ENCODE peak calls at places on chromosomes 7 and 10, in ten cellular contexts. S is RPMI7951, P is PC-3, Y is NCI-H1105, X is SW480, M is GDM1, A is pons, G is DMS53, V is heart right ventricle, T is AG09309. I is an unnamed sample.

GRCh38 chr10:65581426-65582026 is 1344.3 kb upstream of the LRRTM3 start:
- DNase-seq in S (no peak), P (no peak), Y (no peak), X (no peak), M (no peak), A (no peak), G (peak), V (no peak), T (no peak), I (no peak)

GRCh38 chr10:70334526-70335245 is 47.7 kb downstream of the LRRC20 start:
- DNase-seq in S (no peak), P (no peak), Y (no peak), X (no peak), M (no peak), A (no peak), G (no peak), V (no peak), T (no peak), I (no peak)

GRCh38 chr10:22629843-22630228 is 84.5 kb downstream of the PIP4K2A start:
- DNase-seq in S (no peak), P (no peak), Y (no peak), X (no peak), M (no peak), A (no peak), G (no peak), V (no peak), T (no peak), I (no peak)

GRCh38 chr7:135094472-135095237 is 53.2 kb upstream of the TMEM140 start:
- DNase-seq in S (no peak), P (no peak), Y (no peak), X (no peak), M (no peak), A (no peak), G (no peak), V (no peak), T (no peak), I (no peak)

GRCh38 chr10:90484518-90484917 is 373.3 kb downstream of the HTR7 start:
- DNase-seq in S (peak), P (peak), Y (no peak), X (no peak), M (no peak), A (no peak), G (peak), V (peak), T (no peak), I (no peak)

GRCh38 chr10:32340596-32341180 is 6.3 kb downstream of the EPC1 start:
- DNase-seq in S (no peak), P (no peak), Y (no peak), X (no peak), M (no peak), A (no peak), G (no peak), V (no peak), T (no peak), I (no peak)

GRCh38 chr10:130040351-130040750 is 70.3 kb downstream of the C10orf143 start:
- DNase-seq in S (no peak), P (no peak), Y (no peak), X (no peak), M (no peak), A (no peak), G (no peak), V (no peak), T (no peak), I (no peak)

GRCh38 chr7:88516424-88516823 is 209.7 kb upstream of the STEAP4 start:
- DNase-seq in S (no peak), P (no peak), Y (no peak), X (no peak), M (no peak), A (no peak), G (no peak), V (no peak), T (no peak), I (no peak)

GRCh38 chr7:18770154-18770807 is 274.7 kb downstream of the HDAC9 start:
- DNase-seq in S (peak), P (peak), Y (no peak), X (no peak), M (no peak), A (no peak), G (no peak), V (no peak), T (peak), I (no peak)

GRCh38 chr10:102633282-102633681 is 11.0 kb upstream of the TRIM8 start:
- DNase-seq in S (peak), P (peak), Y (no peak), X (no peak), M (peak), A (no peak), G (no peak), V (no peak), T (no peak), I (no peak)